ENCODE peak calls at places on chromosome 18, in seven cellular contexts. S, C, Z, J, V, F and R are unnamed samples.

GRCh38 chr18:10851824-10852225 is 297.5 kb downstream of the PIEZO2 start:
- DNase-seq in V (no peak), F (peak; percentile 76), Z (no peak), C (no peak), S (peak; percentile 41), J (peak; percentile 42), R (peak; percentile 19)

GRCh38 chr18:56210466-56210865 is 427.9 kb downstream of the TXNL1 start:
- DNase-seq in C (no peak), V (no peak), Z (no peak), S (no peak), F (no peak), J (no peak), R (no peak)

GRCh38 chr18:8548186-8548585 is 61.1 kb upstream of the RAB12 start:
- DNase-seq in J (no peak), C (no peak), V (no peak), Z (no peak), F (no peak), S (no peak), R (no peak)

GRCh38 chr18:22637787-22638186 is 220.1 kb upstream of the CTAGE1 start:
- DNase-seq in C (no peak), F (peak; percentile 1), S (no peak), Z (no peak), J (no peak), V (no peak), R (no peak)

GRCh38 chr18:58499527-58499926 is 129.4 kb downstream of the ALPK2 start:
- DNase-seq in J (no peak), S (no peak), F (no peak), Z (no peak), V (no peak), C (no peak), R (no peak)

GRCh38 chr18:63090334-63090733 is 229.2 kb downstream of the BCL2 start:
- DNase-seq in Z (no peak), C (no peak), F (no peak), V (no peak), J (no peak), S (no peak), R (no peak)

GRCh38 chr18:67463829-67464228 is 52.7 kb downstream of the DSEL start:
- DNase-seq in J (no peak), F (peak; percentile 27), Z (no peak), C (no peak), S (no peak), V (no peak), R (no peak)

GRCh38 chr18:58077329-58077728 is 33.3 kb downstream of the NEDD4L start:
- DNase-seq in J (no peak), C (no peak), V (no peak), Z (no peak), S (no peak), F (no peak), R (no peak)

GRCh38 chr18:62904396-62905285 is 189.3 kb downstream of the PHLPP1 start:
- DNase-seq in F (peak; percentile 22), J (no peak), Z (no peak), C (no peak), V (no peak), S (no peak), R (no peak)

GRCh38 chr18:45730832-45731545 is 7.0 kb downstream of the SLC14A1 start:
- DNase-seq in V (no peak), F (no peak), S (no peak), C (no peak), Z (no peak), J (no peak), R (no peak)

GRCh38 chr18:70390366-70391090 is 101.7 kb downstream of the SOCS6 start:
- DNase-seq in F (no peak), S (no peak), J (no peak), V (no peak), C (no peak), Z (no peak), R (no peak)

GRCh38 chr18:74113711-74114110 is 33.9 kb downstream of the FBXO15 start:
- DNase-seq in Z (no peak), V (no peak), C (no peak), F (no peak), S (no peak), J (no peak), R (no peak)